ENCODE peak calls at places on chromosomes 16 and 17, in nine cellular contexts. One of them, this sample, is unnamed.

GRCh38 chr16:10088380-10088793 is 93.8 kb downstream of the GRIN2A start:
- DNase-seq in kidney: peak
- DNase-seq in right lobe of liver: no peak
- DNase-seq in upper lobe of right lung: no peak
- DNase-seq in heart left ventricle: peak
- DNase-seq in left lung: no peak
- DNase-seq in adrenal gland: no peak
- DNase-seq in heart right ventricle: no peak
- DNase-seq in prostate gland: no peak
- DNase-seq in this sample: no peak

GRCh38 chr16:57867000-57867561 is 64.8 kb upstream of the KIFC3 start:
- DNase-seq in kidney: no peak
- DNase-seq in left lung: no peak
- DNase-seq in upper lobe of right lung: no peak
- DNase-seq in right lobe of liver: no peak
- DNase-seq in heart left ventricle: no peak
- DNase-seq in adrenal gland: no peak
- DNase-seq in heart right ventricle: no peak
- DNase-seq in prostate gland: no peak
- DNase-seq in this sample: no peak

GRCh38 chr17:17468217-17469010 is 8.4 kb upstream of the MED9 start:
- DNase-seq in kidney: no peak
- DNase-seq in heart right ventricle: no peak
- DNase-seq in adrenal gland: peak
- DNase-seq in heart left ventricle: no peak
- DNase-seq in right lobe of liver: no peak
- DNase-seq in prostate gland: no peak
- DNase-seq in upper lobe of right lung: no peak
- DNase-seq in left lung: no peak
- DNase-seq in this sample: no peak

GRCh38 chr16:86961133-86961720 is 356.0 kb downstream of the C16orf95 start:
- DNase-seq in kidney: peak
- DNase-seq in heart left ventricle: peak
- DNase-seq in upper lobe of right lung: no peak
- DNase-seq in left lung: no peak
- DNase-seq in prostate gland: no peak
- DNase-seq in adrenal gland: no peak
- DNase-seq in heart right ventricle: no peak
- DNase-seq in right lobe of liver: no peak
- DNase-seq in this sample: no peak

GRCh38 chr17:6523330-6523729 is 33.0 kb downstream of the PITPNM3 start:
- DNase-seq in kidney: peak
- DNase-seq in right lobe of liver: no peak
- DNase-seq in upper lobe of right lung: peak
- DNase-seq in left lung: peak
- DNase-seq in heart right ventricle: no peak
- DNase-seq in adrenal gland: peak
- DNase-seq in prostate gland: no peak
- DNase-seq in heart left ventricle: no peak
- DNase-seq in this sample: no peak

GRCh38 chr17:13518271-13519000 is 83.3 kb downstream of the HS3ST3A1 start:
- DNase-seq in adrenal gland: no peak
- DNase-seq in upper lobe of right lung: no peak
- DNase-seq in left lung: no peak
- DNase-seq in heart left ventricle: no peak
- DNase-seq in kidney: no peak
- DNase-seq in prostate gland: no peak
- DNase-seq in heart right ventricle: no peak
- DNase-seq in right lobe of liver: no peak
- DNase-seq in this sample: no peak

GRCh38 chr16:2761472-2761871 is 9.0 kb downstream of the SRRM2 start:
- DNase-seq in heart right ventricle: no peak
- DNase-seq in upper lobe of right lung: no peak
- DNase-seq in adrenal gland: no peak
- DNase-seq in left lung: no peak
- DNase-seq in right lobe of liver: no peak
- DNase-seq in kidney: peak
- DNase-seq in prostate gland: no peak
- DNase-seq in heart left ventricle: no peak
- DNase-seq in this sample: no peak

GRCh38 chr16:89742948-89743347 is 21.6 kb downstream of the ZNF276 start:
- DNase-seq in prostate gland: no peak
- DNase-seq in kidney: no peak
- DNase-seq in heart left ventricle: no peak
- DNase-seq in adrenal gland: no peak
- DNase-seq in heart right ventricle: no peak
- DNase-seq in upper lobe of right lung: no peak
- DNase-seq in left lung: no peak
- DNase-seq in right lobe of liver: no peak
- DNase-seq in this sample: no peak

GRCh38 chr16:4212934-4213296 is 29.0 kb downstream of the SRL start:
- DNase-seq in upper lobe of right lung: no peak
- DNase-seq in prostate gland: no peak
- DNase-seq in kidney: no peak
- DNase-seq in heart left ventricle: no peak
- DNase-seq in left lung: no peak
- DNase-seq in heart right ventricle: no peak
- DNase-seq in adrenal gland: no peak
- DNase-seq in right lobe of liver: no peak
- DNase-seq in this sample: no peak

GRCh38 chr17:67443931-67444597 is 67.0 kb downstream of the PITPNC1 start:
- DNase-seq in heart right ventricle: no peak
- DNase-seq in left lung: no peak
- DNase-seq in upper lobe of right lung: peak
- DNase-seq in kidney: no peak
- DNase-seq in right lobe of liver: no peak
- DNase-seq in heart left ventricle: peak
- DNase-seq in prostate gland: peak
- DNase-seq in adrenal gland: peak
- DNase-seq in this sample: no peak

DNA sequence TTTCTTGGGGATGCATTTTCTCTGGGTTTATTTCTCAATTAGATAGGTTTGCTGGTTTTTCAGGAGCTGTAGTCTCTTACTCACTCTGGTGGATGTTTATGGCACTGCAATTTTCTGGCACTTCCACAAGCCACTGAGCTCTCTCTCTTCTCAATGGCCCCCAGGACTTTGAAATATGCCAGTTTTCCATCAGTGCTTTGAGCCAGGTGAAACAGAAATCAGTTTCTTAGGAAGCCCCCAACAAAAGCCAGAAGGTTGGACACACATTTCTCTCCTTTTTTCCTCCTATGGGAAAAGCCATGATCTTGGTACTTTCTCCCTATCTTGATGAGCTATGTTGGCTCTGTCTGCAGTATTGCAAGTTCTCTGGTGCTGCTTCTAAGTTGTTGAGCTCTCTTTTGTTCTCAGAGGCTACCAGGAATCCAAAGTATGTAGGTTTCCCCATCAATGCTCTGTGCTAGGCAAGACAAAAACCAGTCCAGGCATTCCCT is 90.7 kb upstream of the SMIM36 start:
- DNase-seq in left lung: no peak
- DNase-seq in right lobe of liver: no peak
- DNase-seq in heart left ventricle: no peak
- DNase-seq in heart right ventricle: no peak
- DNase-seq in upper lobe of right lung: no peak
- DNase-seq in kidney: no peak
- DNase-seq in adrenal gland: no peak
- DNase-seq in prostate gland: no peak
- DNase-seq in this sample: no peak
- TF ChIP-seq CTCF in left lung: peak
- TF ChIP-seq CTCF in right lobe of liver: peak
- TF ChIP-seq CTCF in heart left ventricle: peak
- TF ChIP-seq CTCF in heart right ventricle: peak
- TF ChIP-seq CTCF in upper lobe of right lung: peak
- TF ChIP-seq CTCF in kidney: peak
- TF ChIP-seq CTCF in adrenal gland: peak
- TF ChIP-seq CTCF in prostate gland: peak
- TF ChIP-seq CTCF in this sample: no peak

DNA sequence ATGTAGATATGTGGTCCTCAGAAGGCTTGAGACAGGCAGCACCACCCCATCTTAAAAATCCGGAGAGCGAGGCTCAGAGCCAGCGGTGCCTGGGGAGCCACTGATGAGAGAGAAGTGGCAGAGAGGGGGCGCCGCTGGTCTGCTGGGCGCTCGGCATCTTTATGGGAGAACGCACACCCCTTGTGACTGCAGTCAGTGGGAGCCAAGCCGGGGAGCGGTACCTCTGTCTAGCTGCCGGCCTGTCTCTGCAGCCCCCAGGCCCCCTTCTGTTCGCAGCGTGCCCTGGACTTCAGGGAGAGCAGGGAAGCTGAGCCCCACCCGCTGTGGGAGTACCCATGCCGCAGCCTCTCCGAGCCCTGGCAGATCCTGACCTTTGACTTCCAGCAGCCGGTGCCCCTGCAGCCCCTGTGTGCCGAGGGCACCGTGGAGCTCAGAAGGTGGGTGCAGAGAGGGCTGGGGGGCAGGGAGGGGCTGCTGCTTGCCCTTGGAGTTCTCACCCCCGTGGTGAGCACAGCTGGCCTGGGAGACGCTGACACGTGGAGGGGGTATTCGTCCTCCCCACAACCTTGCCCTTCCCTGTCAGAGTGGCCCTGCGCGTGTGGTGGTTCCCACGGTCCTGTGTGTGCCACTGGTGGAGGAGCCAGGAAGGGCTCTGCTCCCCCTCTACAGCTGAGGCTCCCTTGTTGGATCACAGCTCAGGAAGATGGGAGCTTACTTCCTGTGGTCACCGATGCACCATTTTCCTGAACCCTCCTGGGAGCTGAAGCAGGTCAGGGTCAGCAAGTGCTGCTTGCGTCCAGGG is 44.8 kb downstream of the PRMT7 start:
- DNase-seq in right lobe of liver: no peak
- DNase-seq in upper lobe of right lung: no peak
- DNase-seq in prostate gland: no peak
- DNase-seq in left lung: no peak
- DNase-seq in heart right ventricle: no peak
- DNase-seq in heart left ventricle: no peak
- DNase-seq in adrenal gland: no peak
- DNase-seq in kidney: peak
- DNase-seq in this sample: no peak
- H3K27ac ChIP-seq in right lobe of liver: no peak
- H3K27ac ChIP-seq in upper lobe of right lung: no peak
- H3K27ac ChIP-seq in prostate gland: no peak
- H3K27ac ChIP-seq in left lung: no peak
- H3K27ac ChIP-seq in heart right ventricle: no peak
- H3K27ac ChIP-seq in heart left ventricle: no peak
- H3K27ac ChIP-seq in adrenal gland: no peak
- H3K27ac ChIP-seq in kidney: no peak
- H3K27ac ChIP-seq in this sample: no peak

DNA sequence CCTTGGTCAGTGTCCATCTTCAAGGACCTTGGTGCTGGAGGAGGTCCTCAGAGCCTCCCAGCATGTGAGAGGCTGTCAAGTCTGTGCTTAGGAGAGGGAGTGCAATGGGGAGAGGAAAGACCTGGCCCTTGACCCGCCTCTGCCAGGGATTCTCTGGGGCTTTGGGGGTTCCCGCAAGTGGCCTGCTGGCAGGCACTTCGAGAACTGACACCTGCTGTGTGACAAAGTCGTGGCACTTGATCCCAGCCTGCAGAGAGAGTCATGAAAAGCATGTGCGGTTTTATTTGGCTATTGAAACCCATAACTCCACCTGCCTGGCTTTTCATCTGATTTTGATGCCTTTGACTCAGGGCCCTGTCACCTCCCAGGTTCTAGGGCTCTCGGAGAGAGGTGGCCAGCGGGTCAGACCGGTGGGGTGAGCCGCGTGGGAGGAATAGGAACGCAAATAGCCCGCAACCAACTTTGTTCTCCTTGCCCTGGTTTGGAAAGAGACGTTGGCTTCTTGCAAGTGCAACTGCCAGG is 42.8 kb upstream of the GSE1 start:
- DNase-seq in prostate gland: no peak
- DNase-seq in adrenal gland: no peak
- DNase-seq in right lobe of liver: no peak
- DNase-seq in left lung: peak
- DNase-seq in kidney: no peak
- DNase-seq in heart right ventricle: no peak
- DNase-seq in heart left ventricle: no peak
- DNase-seq in upper lobe of right lung: no peak
- DNase-seq in this sample: no peak
- H3K4me3 ChIP-seq in prostate gland: no peak
- H3K4me3 ChIP-seq in adrenal gland: no peak
- H3K4me3 ChIP-seq in right lobe of liver: no peak
- H3K4me3 ChIP-seq in left lung: no peak
- H3K4me3 ChIP-seq in kidney: no peak
- H3K4me3 ChIP-seq in heart right ventricle: no peak
- H3K4me3 ChIP-seq in heart left ventricle: no peak
- H3K4me3 ChIP-seq in upper lobe of right lung: no peak
- H3K4me3 ChIP-seq in this sample: no peak

GRCh38 chr17:29215717-29216116 is 30.9 kb upstream of the CRYBA1 start:
- DNase-seq in upper lobe of right lung: no peak
- DNase-seq in adrenal gland: peak
- DNase-seq in heart right ventricle: no peak
- DNase-seq in prostate gland: no peak
- DNase-seq in kidney: no peak
- DNase-seq in right lobe of liver: no peak
- DNase-seq in left lung: no peak
- DNase-seq in heart left ventricle: no peak
- DNase-seq in this sample: no peak

GRCh38 chr17:29215174-29215573 is 31.5 kb upstream of the CRYBA1 start:
- DNase-seq in upper lobe of right lung: no peak
- DNase-seq in kidney: no peak
- DNase-seq in prostate gland: no peak
- DNase-seq in heart right ventricle: no peak
- DNase-seq in right lobe of liver: no peak
- DNase-seq in heart left ventricle: no peak
- DNase-seq in left lung: no peak
- DNase-seq in adrenal gland: no peak
- DNase-seq in this sample: no peak

GRCh38 chr17:29216856-29217255 is 29.8 kb upstream of the CRYBA1 start:
- DNase-seq in heart right ventricle: no peak
- DNase-seq in kidney: no peak
- DNase-seq in prostate gland: no peak
- DNase-seq in adrenal gland: no peak
- DNase-seq in heart left ventricle: no peak
- DNase-seq in left lung: no peak
- DNase-seq in upper lobe of right lung: no peak
- DNase-seq in right lobe of liver: no peak
- DNase-seq in this sample: no peak

GRCh38 chr17:29216181-29216580 is 30.5 kb upstream of the CRYBA1 start:
- DNase-seq in adrenal gland: no peak
- DNase-seq in kidney: no peak
- DNase-seq in right lobe of liver: no peak
- DNase-seq in heart left ventricle: no peak
- DNase-seq in prostate gland: no peak
- DNase-seq in heart right ventricle: no peak
- DNase-seq in left lung: no peak
- DNase-seq in upper lobe of right lung: no peak
- DNase-seq in this sample: no peak

DNA sequence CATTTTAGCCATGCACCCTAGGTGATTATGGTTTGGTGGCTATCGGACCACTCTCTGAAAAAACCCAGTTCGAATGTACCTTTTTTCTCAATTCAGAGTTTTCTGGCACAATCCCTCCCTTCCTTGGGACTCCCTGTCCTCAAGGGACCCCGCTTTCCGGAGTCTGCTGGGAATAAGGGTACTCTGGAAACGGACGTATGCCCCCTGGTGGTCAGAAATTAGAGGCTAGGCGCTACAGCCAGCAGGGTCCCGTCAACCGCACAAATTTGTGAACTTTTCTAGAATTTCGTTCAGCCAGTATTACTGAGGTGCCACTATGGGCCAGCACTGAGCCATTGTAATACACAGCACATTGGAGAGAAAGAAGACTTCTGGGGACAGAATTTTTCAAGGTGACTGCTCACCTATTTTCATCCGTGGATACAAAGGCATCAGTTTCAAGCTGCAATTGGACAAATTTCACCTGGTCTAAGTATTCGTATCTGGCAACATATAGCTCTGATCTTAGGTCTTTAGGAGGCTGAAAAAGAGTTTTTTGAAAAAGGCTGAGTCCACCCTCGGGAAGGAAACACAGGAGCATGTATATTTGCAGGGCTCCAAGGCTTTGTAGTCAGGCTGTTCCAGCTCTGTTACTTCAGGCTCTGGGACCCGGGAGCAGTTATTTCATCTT is 27.1 kb upstream of the CRYBA1 start:
- DNase-seq in upper lobe of right lung: peak
- DNase-seq in left lung: peak
- DNase-seq in right lobe of liver: peak
- DNase-seq in adrenal gland: peak
- DNase-seq in heart right ventricle: peak
- DNase-seq in prostate gland: peak
- DNase-seq in kidney: peak
- DNase-seq in heart left ventricle: peak
- DNase-seq in this sample: peak
- TF ChIP-seq CTCF in upper lobe of right lung: peak
- TF ChIP-seq CTCF in left lung: peak
- TF ChIP-seq CTCF in right lobe of liver: peak
- TF ChIP-seq CTCF in adrenal gland: peak
- TF ChIP-seq CTCF in heart right ventricle: peak
- TF ChIP-seq CTCF in prostate gland: peak
- TF ChIP-seq CTCF in kidney: peak
- TF ChIP-seq CTCF in heart left ventricle: peak
- TF ChIP-seq CTCF in this sample: peak